ENCODE peak calls at places on chromosomes 13 and 19, in six cellular contexts. V, J, M, L, P and Y are unnamed samples.
A peak's percentile ranks its signal among the peaks of the same experiment; 100 is the strongest.

GRCh38 chr13:50080856-50081105 is 65.5 kb downstream of the KCNRG start:
- DNase-seq in L (no peak), J (no peak), V (no peak), M (no peak), P (no peak), Y (no peak)

GRCh38 chr13:50679321-50679720 is 164.2 kb downstream of the DLEU7 start:
- DNase-seq in M (peak; percentile 44), P (no peak), J (no peak), L (no peak), V (no peak), Y (no peak)

GRCh38 chr19:18496167-18496979 is 25.5 kb downstream of the ELL start:
- DNase-seq in M (no peak), J (peak; percentile 63), L (peak; percentile 52), P (peak; percentile 65), V (no peak), Y (peak; percentile 60)

GRCh38 chr13:99496322-99497142 is 4.7 kb upstream of the TM9SF2 start:
- DNase-seq in J (peak; percentile 87), L (peak; percentile 67), M (no peak), P (no peak), V (no peak), Y (peak; percentile 37)

GRCh38 chr13:36543671-36544070 is 111.4 kb downstream of the CCNA1 start:
- DNase-seq in M (no peak), L (no peak), V (no peak), J (no peak), P (no peak), Y (no peak)

GRCh38 chr13:112270951-112271350 is 105.2 kb upstream of the SPACA7 start:
- DNase-seq in M (no peak), V (no peak), J (no peak), L (no peak), P (no peak), Y (no peak)

GRCh38 chr13:61728468-61728867 is 312.8 kb upstream of the PCDH20 start:
- DNase-seq in P (no peak), V (no peak), M (no peak), J (no peak), L (no peak), Y (no peak)

GRCh38 chr19:815775-816499 is 5.8 kb downstream of the PLPPR3 start:
- DNase-seq in P (no peak), M (no peak), L (no peak), V (no peak), J (no peak), Y (no peak)

GRCh38 chr19:2678043-2678671 is 24.3 kb downstream of the GNG7 start:
- DNase-seq in P (peak; percentile 85), J (no peak), L (no peak), V (no peak), M (no peak), Y (no peak)

GRCh38 chr19:16882146-16882545 is 6.7 kb upstream of the F2RL3 start:
- DNase-seq in M (no peak), P (no peak), V (no peak), L (no peak), J (no peak), Y (no peak)

GRCh38 chr19:34480491-34480890 is 1.1 kb upstream of the WTIP start:
- DNase-seq in V (no peak), L (no peak), J (no peak), P (no peak), M (no peak), Y (no peak)

GRCh38 chr19:33214621-33215020 is 11.0 kb downstream of the SLC7A10 start:
- DNase-seq in L (no peak), P (no peak), M (no peak), V (peak; percentile 65), J (no peak), Y (peak; percentile 9)

GRCh38 chr13:106391271-106391670 is 144.2 kb downstream of the EFNB2 start:
- DNase-seq in V (no peak), M (no peak), L (no peak), J (no peak), P (no peak), Y (no peak)

GRCh38 chr13:44680746-44681355 is 104.7 kb upstream of the TSC22D1 start:
- DNase-seq in V (no peak), M (no peak), L (no peak), J (no peak), P (peak; percentile 31), Y (no peak)

GRCh38 chr13:49853535-49853934 is 61.1 kb upstream of the KPNA3 start:
- DNase-seq in M (no peak), J (no peak), V (no peak), P (no peak), L (no peak), Y (no peak)

GRCh38 chr19:14505488-14506239 is 9.7 kb upstream of the GIPC1 start:
- DNase-seq in J (peak; percentile 78), L (peak; percentile 60), P (peak; percentile 88), M (no peak), V (peak; percentile 91), Y (peak; percentile 62)

GRCh38 chr19:17830567-17831418 is 9.5 kb upstream of the INSL3 start:
- DNase-seq in M (peak; percentile 42), P (peak; percentile 64), J (peak; percentile 47), V (peak; percentile 98), L (peak; percentile 30), Y (no peak)

GRCh38 chr19:7419777-7420439 is 68.9 kb downstream of the PEX11G start:
- DNase-seq in V (no peak), J (no peak), P (no peak), M (no peak), L (no peak), Y (no peak)

GRCh38 chr13:65613004-65613403 is 1617.1 kb downstream of the PCDH9 start:
- DNase-seq in V (peak; percentile 11), L (no peak), P (no peak), J (no peak), M (no peak), Y (no peak)

GRCh38 chr19:42330521-42330835 is 5.0 kb downstream of the MEGF8 start:
- DNase-seq in M (no peak), J (no peak), P (no peak), L (no peak), V (no peak), Y (no peak)

GRCh38 chr13:25778302-25778701 is 273.5 kb downstream of the SHISA2 start:
- DNase-seq in M (no peak), V (no peak), L (no peak), J (no peak), P (no peak), Y (no peak)

GRCh38 chr19:40416918-40417713 is 3.9 kb upstream of the PRX start:
- DNase-seq in V (no peak), P (peak; percentile 33), J (no peak), M (no peak), L (no peak), Y (peak; percentile 70)

GRCh38 chr19:31104451-31104850 is 244.8 kb downstream of the TSHZ3 start:
- DNase-seq in J (no peak), M (no peak), L (no peak), V (no peak), P (no peak), Y (no peak)

GRCh38 chr13:112771139-112771876 is 81.5 kb downstream of the ATP11A start:
- DNase-seq in L (no peak), P (no peak), J (no peak), M (no peak), V (no peak), Y (no peak)

GRCh38 chr13:43157796-43158195 is 134.4 kb downstream of the DNAJC15 start:
- DNase-seq in M (no peak), L (no peak), J (no peak), P (no peak), V (no peak), Y (no peak)

GRCh38 chr19:37077615-37077928 is 661 bp upstream of the ZNF420 start:
- DNase-seq in M (no peak), P (no peak), V (no peak), J (no peak), L (no peak), Y (no peak)

GRCh38 chr19:4967738-4968461 is 1.0 kb upstream of the KDM4B start:
- DNase-seq in V (no peak), P (no peak), L (no peak), J (no peak), M (no peak), Y (no peak)

GRCh38 chr19:12126707-12127106 is 13.4 kb downstream of the ZNF20 start:
- DNase-seq in V (peak; percentile 22), P (no peak), M (no peak), L (no peak), J (peak; percentile 14), Y (no peak)

GRCh38 chr19:11324079-11324661 is 15.3 kb downstream of the RAB3D start:
- DNase-seq in V (no peak), L (peak; percentile 25), P (peak; percentile 70), J (peak; percentile 52), M (peak; percentile 78), Y (peak; percentile 76)

GRCh38 chr19:507286-508203 is at the start of gene TPGS1:
- DNase-seq in M (no peak), J (peak; percentile 88), P (peak; percentile 85), V (peak; percentile 93), L (peak; percentile 76), Y (peak; percentile 94)

GRCh38 chr19:35265126-35265995 is 3.4 kb upstream of the USF2 start:
- DNase-seq in M (no peak), J (no peak), L (no peak), V (peak; percentile 8), P (no peak), Y (peak; percentile 20)

GRCh38 chr19:43526884-43527859 is at the start of gene ETHE1:
- DNase-seq in P (peak; percentile 88), J (peak; percentile 79), L (no peak), V (peak; percentile 89), M (no peak), Y (peak; percentile 92)

GRCh38 chr19:33862991-33863390 is 66.3 kb downstream of the KCTD15 start:
- DNase-seq in M (no peak), P (no peak), L (no peak), V (no peak), J (no peak), Y (peak; percentile 33)